ENCODE peak calls at places on chromosomes 1 and 21, in eight cellular contexts. One of them, this sample, is unnamed.

GRCh38 chr1:157580179-157580827 is 17.6 kb downstream of the FCRL4 start:
- DNase-seq in right lobe of liver: no peak
- DNase-seq in GM13977: peak; percentile 43
- DNase-seq in neural crest cell: peak; percentile 23
- DNase-seq in IMR-90: peak; percentile 57
- DNase-seq in foreskin fibroblast: peak; percentile 59
- DNase-seq in hepatocyte: peak; percentile 68
- DNase-seq in choroid plexus epithelial cell: peak; percentile 74
- DNase-seq in this sample: no peak

GRCh38 chr1:2108877-2109580 is 58.8 kb downstream of the PRKCZ start:
- DNase-seq in GM13977: no peak
- DNase-seq in IMR-90: no peak
- DNase-seq in foreskin fibroblast: no peak
- DNase-seq in choroid plexus epithelial cell: no peak
- DNase-seq in right lobe of liver: peak; percentile 27
- DNase-seq in hepatocyte: no peak
- DNase-seq in neural crest cell: no peak
- DNase-seq in this sample: peak; percentile 26

GRCh38 chr1:17883662-17884395 is 128.7 kb downstream of the ACTL8 start:
- DNase-seq in IMR-90: no peak
- DNase-seq in foreskin fibroblast: no peak
- DNase-seq in right lobe of liver: no peak
- DNase-seq in neural crest cell: no peak
- DNase-seq in hepatocyte: no peak
- DNase-seq in GM13977: no peak
- DNase-seq in choroid plexus epithelial cell: no peak
- DNase-seq in this sample: no peak

GRCh38 chr1:246768403-246769020 is 44.3 kb downstream of the SCCPDH start:
- DNase-seq in IMR-90: no peak
- DNase-seq in foreskin fibroblast: no peak
- DNase-seq in right lobe of liver: no peak
- DNase-seq in GM13977: no peak
- DNase-seq in choroid plexus epithelial cell: no peak
- DNase-seq in neural crest cell: no peak
- DNase-seq in hepatocyte: no peak
- DNase-seq in this sample: no peak

GRCh38 chr1:23625929-23626535 is 65.6 kb upstream of the RPL11 start:
- DNase-seq in hepatocyte: no peak
- DNase-seq in choroid plexus epithelial cell: no peak
- DNase-seq in neural crest cell: no peak
- DNase-seq in GM13977: no peak
- DNase-seq in foreskin fibroblast: no peak
- DNase-seq in IMR-90: no peak
- DNase-seq in right lobe of liver: no peak
- DNase-seq in this sample: no peak

GRCh38 chr1:235622933-235623790 is 26.4 kb downstream of the GNG4 start:
- DNase-seq in right lobe of liver: no peak
- DNase-seq in hepatocyte: peak; percentile 40
- DNase-seq in foreskin fibroblast: no peak
- DNase-seq in neural crest cell: no peak
- DNase-seq in choroid plexus epithelial cell: no peak
- DNase-seq in IMR-90: no peak
- DNase-seq in GM13977: no peak
- DNase-seq in this sample: no peak

GRCh38 chr1:231757101-231757404 is 130.5 kb downstream of the DISC1 start:
- DNase-seq in neural crest cell: no peak
- DNase-seq in hepatocyte: no peak
- DNase-seq in foreskin fibroblast: no peak
- DNase-seq in IMR-90: no peak
- DNase-seq in right lobe of liver: no peak
- DNase-seq in choroid plexus epithelial cell: no peak
- DNase-seq in GM13977: no peak
- DNase-seq in this sample: no peak

GRCh38 chr1:67700692-67701410 is 15.8 kb downstream of the GADD45A start:
- DNase-seq in right lobe of liver: no peak
- DNase-seq in hepatocyte: peak; percentile 90
- DNase-seq in choroid plexus epithelial cell: peak; percentile 89
- DNase-seq in IMR-90: peak; percentile 73
- DNase-seq in foreskin fibroblast: no peak
- DNase-seq in neural crest cell: peak; percentile 8
- DNase-seq in GM13977: no peak
- DNase-seq in this sample: no peak

GRCh38 chr1:208521534-208521933 is 277.4 kb upstream of the PLXNA2 start:
- DNase-seq in choroid plexus epithelial cell: no peak
- DNase-seq in hepatocyte: no peak
- DNase-seq in right lobe of liver: no peak
- DNase-seq in GM13977: no peak
- DNase-seq in foreskin fibroblast: no peak
- DNase-seq in IMR-90: no peak
- DNase-seq in neural crest cell: no peak
- DNase-seq in this sample: no peak

GRCh38 chr1:152220166-152221163 is 3.5 kb downstream of the HRNR start:
- DNase-seq in GM13977: no peak
- DNase-seq in IMR-90: no peak
- DNase-seq in foreskin fibroblast: no peak
- DNase-seq in right lobe of liver: no peak
- DNase-seq in neural crest cell: no peak
- DNase-seq in hepatocyte: no peak
- DNase-seq in choroid plexus epithelial cell: no peak
- DNase-seq in this sample: no peak

GRCh38 chr1:182301467-182302198 is 90.0 kb downstream of the GLUL start:
- DNase-seq in right lobe of liver: no peak
- DNase-seq in GM13977: no peak
- DNase-seq in hepatocyte: peak; percentile 68
- DNase-seq in neural crest cell: no peak
- DNase-seq in choroid plexus epithelial cell: peak; percentile 35
- DNase-seq in foreskin fibroblast: peak; percentile 79
- DNase-seq in IMR-90: peak; percentile 1
- DNase-seq in this sample: no peak

GRCh38 chr1:201763439-201764140 is 65.4 kb upstream of the IPO9 start:
- DNase-seq in neural crest cell: no peak
- DNase-seq in IMR-90: peak; percentile 55
- DNase-seq in hepatocyte: no peak
- DNase-seq in right lobe of liver: no peak
- DNase-seq in foreskin fibroblast: peak; percentile 78
- DNase-seq in choroid plexus epithelial cell: peak; percentile 57
- DNase-seq in GM13977: no peak
- DNase-seq in this sample: no peak

GRCh38 chr21:34133392-34133791 is 60.0 kb downstream of the MRPS6 start:
- DNase-seq in hepatocyte: no peak
- DNase-seq in neural crest cell: no peak
- DNase-seq in GM13977: no peak
- DNase-seq in choroid plexus epithelial cell: no peak
- DNase-seq in IMR-90: no peak
- DNase-seq in foreskin fibroblast: no peak
- DNase-seq in right lobe of liver: no peak
- DNase-seq in this sample: no peak

GRCh38 chr1:44061857-44062256 is 30.6 kb upstream of the SLC6A9 start:
- DNase-seq in GM13977: no peak
- DNase-seq in IMR-90: no peak
- DNase-seq in neural crest cell: no peak
- DNase-seq in hepatocyte: no peak
- DNase-seq in choroid plexus epithelial cell: no peak
- DNase-seq in right lobe of liver: no peak
- DNase-seq in foreskin fibroblast: no peak
- DNase-seq in this sample: no peak

GRCh38 chr1:168466703-168467081 is 77.1 kb downstream of the XCL2 start:
- DNase-seq in IMR-90: no peak
- DNase-seq in choroid plexus epithelial cell: no peak
- DNase-seq in neural crest cell: no peak
- DNase-seq in foreskin fibroblast: no peak
- DNase-seq in GM13977: peak; percentile 28
- DNase-seq in hepatocyte: no peak
- DNase-seq in right lobe of liver: no peak
- DNase-seq in this sample: no peak

GRCh38 chr1:206464456-206464964 is 5.8 kb upstream of the IKBKE start:
- DNase-seq in foreskin fibroblast: peak; percentile 90
- DNase-seq in choroid plexus epithelial cell: peak; percentile 98
- DNase-seq in IMR-90: peak; percentile 95
- DNase-seq in neural crest cell: no peak
- DNase-seq in hepatocyte: peak; percentile 48
- DNase-seq in right lobe of liver: no peak
- DNase-seq in GM13977: no peak
- DNase-seq in this sample: peak; percentile 78

GRCh38 chr1:93756656-93757055 is 75.0 kb upstream of the BCAR3 start:
- DNase-seq in GM13977: no peak
- DNase-seq in choroid plexus epithelial cell: no peak
- DNase-seq in IMR-90: peak; percentile 31
- DNase-seq in right lobe of liver: no peak
- DNase-seq in neural crest cell: no peak
- DNase-seq in hepatocyte: no peak
- DNase-seq in foreskin fibroblast: peak; percentile 48
- DNase-seq in this sample: no peak

GRCh38 chr1:93750946-93751345 is 69.3 kb upstream of the BCAR3 start:
- DNase-seq in foreskin fibroblast: no peak
- DNase-seq in choroid plexus epithelial cell: no peak
- DNase-seq in hepatocyte: no peak
- DNase-seq in neural crest cell: no peak
- DNase-seq in right lobe of liver: no peak
- DNase-seq in IMR-90: no peak
- DNase-seq in GM13977: peak; percentile 39
- DNase-seq in this sample: no peak

GRCh38 chr1:93751391-93752250 is 70.0 kb upstream of the BCAR3 start:
- DNase-seq in hepatocyte: no peak
- DNase-seq in GM13977: no peak
- DNase-seq in right lobe of liver: peak; percentile 60
- DNase-seq in choroid plexus epithelial cell: no peak
- DNase-seq in neural crest cell: no peak
- DNase-seq in foreskin fibroblast: no peak
- DNase-seq in IMR-90: no peak
- DNase-seq in this sample: no peak

GRCh38 chr1:93749894-93750301 is 68.3 kb upstream of the BCAR3 start:
- DNase-seq in GM13977: peak; percentile 63
- DNase-seq in choroid plexus epithelial cell: peak; percentile 60
- DNase-seq in neural crest cell: no peak
- DNase-seq in IMR-90: no peak
- DNase-seq in hepatocyte: peak; percentile 30
- DNase-seq in right lobe of liver: no peak
- DNase-seq in foreskin fibroblast: peak; percentile 24
- DNase-seq in this sample: no peak

DNA sequence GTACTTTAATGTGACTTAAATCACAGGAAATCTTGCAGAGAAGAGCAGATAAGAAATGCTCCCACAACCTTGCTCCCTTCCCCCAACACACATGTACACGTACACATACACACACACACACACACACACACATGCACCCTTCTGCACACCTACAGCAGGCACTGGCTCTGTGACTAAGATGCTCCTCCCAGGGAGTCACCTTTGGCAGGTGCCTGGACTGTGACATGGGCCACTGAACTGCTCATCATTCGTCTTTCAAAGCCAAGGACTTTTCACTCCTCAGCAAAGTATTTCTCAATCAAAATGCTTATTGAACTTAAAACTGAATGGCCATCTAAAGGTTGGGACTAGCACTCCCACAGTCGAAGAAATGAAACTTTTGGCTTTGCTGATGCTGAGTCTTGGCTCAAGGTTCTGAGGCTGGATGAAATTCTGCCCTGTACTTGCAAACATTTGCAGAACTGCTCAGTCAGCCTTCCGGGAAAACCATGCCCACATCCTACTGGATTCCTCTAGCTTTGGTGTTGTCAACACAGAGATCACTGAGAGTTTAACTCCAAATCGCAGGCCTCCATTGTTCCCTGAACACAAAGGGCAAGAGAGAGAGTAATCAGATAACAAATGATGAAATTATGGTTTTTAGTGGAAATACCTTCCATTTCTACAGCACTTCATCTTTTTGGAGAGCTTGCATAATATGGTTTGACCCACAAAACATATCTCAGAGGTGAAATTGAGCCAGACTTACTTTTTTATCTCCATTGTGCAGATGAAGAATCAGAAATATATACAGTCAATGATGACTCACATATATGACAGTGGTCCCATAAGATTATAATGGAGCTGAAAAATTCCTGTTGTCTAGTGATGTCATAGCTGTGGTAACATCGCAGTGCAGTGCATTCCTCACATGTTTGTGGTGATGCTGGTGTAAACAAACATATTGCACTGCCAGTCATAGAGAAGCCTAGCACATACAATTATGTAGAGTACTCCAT is 72.4 kb upstream of the BCAR3 start:
- DNase-seq in right lobe of liver: no peak
- DNase-seq in choroid plexus epithelial cell: peak; percentile 97
- DNase-seq in hepatocyte: no peak
- DNase-seq in foreskin fibroblast: peak; percentile 89
- DNase-seq in GM13977: no peak
- DNase-seq in IMR-90: peak; percentile 98
- DNase-seq in neural crest cell: no peak
- DNase-seq in this sample: no peak
- TF ChIP-seq CTCF in right lobe of liver: no peak
- TF ChIP-seq CTCF in choroid plexus epithelial cell: no peak
- TF ChIP-seq CTCF in hepatocyte: no peak
- TF ChIP-seq CTCF in foreskin fibroblast: no peak
- TF ChIP-seq CTCF in GM13977: no peak
- TF ChIP-seq CTCF in IMR-90: no peak
- TF ChIP-seq CTCF in neural crest cell: no peak
- TF ChIP-seq CTCF in this sample: no peak

GRCh38 chr1:184242507-184242943 is 144.3 kb upstream of the C1orf21 start:
- DNase-seq in foreskin fibroblast: peak; percentile 57
- DNase-seq in right lobe of liver: no peak
- DNase-seq in IMR-90: peak; percentile 91
- DNase-seq in neural crest cell: no peak
- DNase-seq in choroid plexus epithelial cell: peak; percentile 37
- DNase-seq in hepatocyte: peak; percentile 38
- DNase-seq in GM13977: no peak
- DNase-seq in this sample: no peak
- TF ChIP-seq CTCF in foreskin fibroblast: no peak
- TF ChIP-seq CTCF in right lobe of liver: peak; percentile 33
- TF ChIP-seq CTCF in IMR-90: peak; percentile 26
- TF ChIP-seq CTCF in neural crest cell: no peak
- TF ChIP-seq CTCF in choroid plexus epithelial cell: no peak
- TF ChIP-seq CTCF in hepatocyte: peak; percentile 37
- TF ChIP-seq CTCF in GM13977: no peak
- TF ChIP-seq CTCF in this sample: no peak

GRCh38 chr1:32900956-32901822 is at the start of gene TMEM54:
- DNase-seq in choroid plexus epithelial cell: no peak
- DNase-seq in IMR-90: peak; percentile 15
- DNase-seq in hepatocyte: peak; percentile 86
- DNase-seq in right lobe of liver: no peak
- DNase-seq in GM13977: peak; percentile 79
- DNase-seq in foreskin fibroblast: peak; percentile 67
- DNase-seq in neural crest cell: no peak
- DNase-seq in this sample: no peak
- TF ChIP-seq CTCF in choroid plexus epithelial cell: no peak
- TF ChIP-seq CTCF in IMR-90: no peak
- TF ChIP-seq CTCF in hepatocyte: no peak
- TF ChIP-seq CTCF in right lobe of liver: no peak
- TF ChIP-seq CTCF in GM13977: no peak
- TF ChIP-seq CTCF in foreskin fibroblast: no peak
- TF ChIP-seq CTCF in neural crest cell: no peak
- TF ChIP-seq CTCF in this sample: no peak

DNA sequence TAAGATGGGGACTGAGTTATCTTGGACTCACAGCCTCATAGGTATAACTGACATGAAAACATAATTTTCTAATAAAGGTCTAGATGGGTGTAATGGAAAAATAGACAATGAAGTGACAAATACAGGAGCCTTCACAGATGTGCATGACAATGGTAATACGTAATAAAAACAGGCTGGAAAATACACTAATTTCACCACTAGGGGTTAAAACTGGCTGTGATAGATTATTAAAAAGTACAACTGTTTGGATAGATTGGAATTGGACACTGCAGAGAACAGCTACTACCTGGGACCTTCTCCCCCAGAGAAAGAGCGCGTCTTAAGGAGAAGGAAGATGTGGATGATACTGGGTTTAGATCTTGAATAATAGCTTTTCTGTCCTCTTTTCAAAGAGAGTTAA is 9.8 kb downstream of the KAZN start:
- DNase-seq in choroid plexus epithelial cell: no peak
- DNase-seq in foreskin fibroblast: no peak
- DNase-seq in hepatocyte: no peak
- DNase-seq in GM13977: no peak
- DNase-seq in neural crest cell: no peak
- DNase-seq in IMR-90: no peak
- DNase-seq in right lobe of liver: no peak
- DNase-seq in this sample: no peak
- TF ChIP-seq CTCF in choroid plexus epithelial cell: no peak
- TF ChIP-seq CTCF in foreskin fibroblast: no peak
- TF ChIP-seq CTCF in hepatocyte: no peak
- TF ChIP-seq CTCF in GM13977: no peak
- TF ChIP-seq CTCF in neural crest cell: peak; percentile 51
- TF ChIP-seq CTCF in IMR-90: no peak
- TF ChIP-seq CTCF in right lobe of liver: no peak
- TF ChIP-seq CTCF in this sample: no peak

This sample was measured in CD14-positive monocyte.